ENCODE peak calls at places on chromosomes 16 and 17, in five cellular contexts. Q is psoas muscle, F is HAP-1, W is adrenal gland, E is esophagus squamous epithelium. J is an unnamed sample. For H3K36me3, the result is how much of the 10 kb centered on the place peaks cover.

GRCh38 chr16:12530291-12530690 is 273.4 kb downstream of the CPPED1 start:
- DNase-seq in F (no peak), W (peak), E (no peak), Q (no peak), J (no peak)

GRCh38 chr17:7781467-7781866 is 52.5 kb upstream of the KDM6B start:
- DNase-seq in E (no peak), F (no peak), W (no peak), Q (no peak), J (no peak)

GRCh38 chr17:245020-245419 is 63.6 kb upstream of the DOC2B start:
- DNase-seq in F (no peak), W (no peak), E (no peak), Q (no peak), J (no peak)

GRCh38 chr17:83155128-83156081 is 76.0 kb downstream of the METRNL start:
- DNase-seq in F (no peak), Q (peak), W (peak), E (no peak), J (no peak)

GRCh38 chr17:61775364-61775763 is 88.0 kb downstream of the BRIP1 start:
- DNase-seq in Q (no peak), E (no peak), F (no peak), W (no peak), J (no peak)

GRCh38 chr17:69525920-69526841 is 111.7 kb downstream of the MAP2K6 start:
- DNase-seq in E (no peak), W (peak), Q (peak), F (peak), J (peak)

GRCh38 chr17:48510761-48511604 is 19.8 kb downstream of the HOXB1 start:
- DNase-seq in E (no peak), W (no peak), F (no peak), Q (no peak), J (no peak)

GRCh38 chr17:9924735-9925191 is 19.7 kb upstream of the RCVRN start:
- DNase-seq in F (peak), Q (no peak), E (no peak), W (peak), J (peak)

GRCh38 chr17:68324114-68324513 is 32.8 kb downstream of the ARSG start:
- DNase-seq in Q (peak), E (no peak), F (no peak), W (peak), J (no peak)

GRCh38 chr17:21689604-21690003 is 2.7 kb upstream of the KCNJ18 start:
- DNase-seq in E (no peak), W (peak), Q (peak), F (no peak), J (no peak)

GRCh38 chr16:72013888-72014538 is 5.5 kb downstream of the DHODH start:
- DNase-seq in E (no peak), F (no peak), Q (peak), W (peak), J (no peak)

GRCh38 chr17:3864534-3864933 is 18.5 kb upstream of the NCBP3 start:
- DNase-seq in E (no peak), F (no peak), Q (no peak), W (no peak), J (no peak)

GRCh38 chr17:69447726-69448125 is 33.2 kb downstream of the MAP2K6 start:
- DNase-seq in E (no peak), W (no peak), Q (no peak), F (no peak), J (no peak)

GRCh38 chr17:29565643-29566472 is 979 bp downstream of the ABHD15 start:
- DNase-seq in Q (peak), F (peak), E (no peak), W (no peak), J (peak)

GRCh38 chr17:7889166-7889584 is 586 bp downstream of the CHD3 start:
- DNase-seq in E (peak), F (peak), W (peak), Q (peak), J (peak)

GRCh38 chr17:8629371-8630226 is 926 bp downstream of the MYH10 start:
- DNase-seq in Q (peak), E (no peak), F (peak), W (peak), J (peak)

GRCh38 chr17:71423871-71424546 is 696.8 kb upstream of the SOX9 start:
- DNase-seq in Q (no peak), W (no peak), E (no peak), F (no peak), J (no peak)

GRCh38 chr17:61583242-61583641 is 7.8 kb downstream of the NACA2 start:
- DNase-seq in F (no peak), Q (no peak), E (no peak), W (no peak), J (no peak)

GRCh38 chr17:68627956-68628355 is 26.8 kb upstream of the FAM20A start:
- DNase-seq in F (no peak), W (no peak), E (no peak), Q (no peak), J (no peak)

GRCh38 chr17:37605813-37606505 is 3.3 kb downstream of the SYNRG start:
- DNase-seq in F (no peak), W (no peak), E (no peak), Q (no peak), J (no peak)

GRCh38 chr17:21542991-21543390 is 149.3 kb upstream of the KCNJ18 start:
- DNase-seq in E (no peak), W (no peak), Q (no peak), F (no peak), J (no peak)

DNA sequence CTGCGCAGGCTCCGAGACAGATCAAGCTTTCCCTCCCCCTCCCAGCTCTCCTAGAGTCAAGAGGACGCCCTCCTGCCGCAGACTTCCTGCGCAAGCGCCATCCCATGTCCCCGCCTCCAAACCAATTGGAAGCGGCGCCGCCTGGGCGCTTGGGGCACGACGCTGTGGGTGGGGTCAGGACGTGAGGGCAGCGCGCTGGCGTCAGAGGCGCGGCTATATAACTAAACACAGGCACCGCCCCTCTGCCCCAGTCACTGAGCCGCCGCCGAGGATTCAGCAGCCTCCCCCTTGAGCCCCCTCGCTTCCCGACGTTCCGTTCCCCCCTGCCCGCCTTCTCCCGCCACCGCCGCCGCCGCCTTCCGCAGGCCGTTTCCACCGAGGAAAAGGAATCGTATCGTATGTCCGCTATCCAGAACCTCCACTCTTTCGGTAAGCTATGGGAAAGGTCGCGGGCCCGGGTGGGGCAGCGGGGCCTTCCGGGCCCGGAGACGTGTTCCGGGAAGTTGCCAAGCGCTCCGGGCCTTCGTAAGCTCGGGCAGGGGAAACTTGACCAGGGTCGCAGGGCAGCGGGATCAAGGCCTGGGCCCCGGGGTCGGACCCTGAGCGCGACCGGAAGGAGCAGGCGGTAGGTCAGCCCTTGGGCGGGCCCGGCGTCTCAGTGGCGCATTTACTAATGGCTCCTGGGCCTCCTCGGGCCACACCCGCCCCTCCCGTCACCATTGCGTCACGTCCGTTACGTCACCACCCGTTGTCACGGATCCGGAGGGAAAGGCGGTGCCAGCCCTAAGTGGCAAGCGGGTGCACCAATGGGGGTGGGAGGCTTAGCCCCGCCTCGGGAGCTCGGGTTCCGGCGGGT is at the start of gene EIF1:
- DNase-seq in F (peak), Q (peak), E (peak), W (peak), J (peak)
- H3K36me3 ChIP-seq in F (under half), Q (under half), E (under half), W (under half), J (under half)

GRCh38 chr16:4677390-4677789 is 16.0 kb upstream of the NUDT16L1 start:
- DNase-seq in Q (peak), E (no peak), W (peak), F (no peak), J (no peak)

GRCh38 chr16:4678596-4678995 is 14.8 kb upstream of the NUDT16L1 start:
- DNase-seq in F (no peak), W (no peak), E (no peak), Q (no peak), J (no peak)

GRCh38 chr16:4679156-4679853 is 14.1 kb upstream of the NUDT16L1 start:
- DNase-seq in F (no peak), E (no peak), W (peak), Q (no peak), J (no peak)

GRCh38 chr16:4676826-4677225 is 16.5 kb upstream of the NUDT16L1 start:
- DNase-seq in W (peak), E (no peak), Q (no peak), F (no peak), J (no peak)

DNA sequence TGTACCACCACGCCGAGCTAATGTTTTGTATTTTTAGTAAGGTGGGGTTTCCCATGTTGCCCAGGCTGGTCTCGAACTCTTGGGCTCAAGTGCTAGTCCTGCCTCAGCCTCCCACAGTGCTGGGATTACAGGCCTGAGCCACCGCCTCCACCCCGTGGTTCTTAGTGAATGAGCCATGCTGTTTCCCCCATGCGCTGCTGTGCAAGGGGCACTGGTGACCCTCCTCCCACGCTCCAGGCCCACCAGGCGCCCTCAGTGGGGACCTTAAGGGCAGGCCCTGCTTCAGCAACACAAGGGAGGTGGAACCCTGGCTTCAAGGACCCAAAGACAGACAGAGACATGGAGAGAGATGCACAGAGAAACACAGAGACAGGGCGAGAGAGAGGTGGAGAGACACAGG is 15.4 kb upstream of the NUDT16L1 start:
- DNase-seq in W (no peak), E (no peak), Q (no peak), F (no peak), J (no peak)
- H3K36me3 ChIP-seq in W (under half), E (under half), Q (under half), F (under half), J (under half)

DNA sequence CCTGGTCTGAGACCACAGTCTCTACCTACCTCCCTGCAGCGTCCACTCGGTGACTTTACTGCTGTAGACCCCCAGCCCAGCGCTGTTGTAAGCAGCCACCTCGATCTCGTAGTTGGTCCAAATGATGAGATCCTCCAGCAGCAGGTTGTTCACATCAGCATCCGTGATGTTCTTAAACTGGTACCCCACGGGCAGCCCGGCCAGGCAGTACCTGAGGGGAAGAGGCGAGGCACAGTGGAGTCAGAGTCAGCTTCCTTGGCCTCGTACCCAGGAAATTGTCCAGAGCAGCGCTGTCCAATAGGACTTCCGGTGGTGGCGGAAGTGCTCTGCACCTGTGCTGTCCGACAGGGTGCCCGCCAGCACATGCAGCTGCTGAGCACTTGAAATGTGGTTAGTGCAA is 104.0 kb upstream of the CDC42EP4 start:
- DNase-seq in Q (no peak), E (no peak), W (no peak), F (no peak), J (no peak)
- H3K36me3 ChIP-seq in Q (under half), E (under half), W (under half), F (under half), J (under half)

GRCh38 chr17:16072031-16072430 is 72.4 kb downstream of the TTC19 start:
- DNase-seq in F (no peak), W (no peak), Q (no peak), E (no peak), J (no peak)
- H3K36me3 ChIP-seq in F (half or more), W (under half), Q (under half), E (under half), J (under half)

DNA sequence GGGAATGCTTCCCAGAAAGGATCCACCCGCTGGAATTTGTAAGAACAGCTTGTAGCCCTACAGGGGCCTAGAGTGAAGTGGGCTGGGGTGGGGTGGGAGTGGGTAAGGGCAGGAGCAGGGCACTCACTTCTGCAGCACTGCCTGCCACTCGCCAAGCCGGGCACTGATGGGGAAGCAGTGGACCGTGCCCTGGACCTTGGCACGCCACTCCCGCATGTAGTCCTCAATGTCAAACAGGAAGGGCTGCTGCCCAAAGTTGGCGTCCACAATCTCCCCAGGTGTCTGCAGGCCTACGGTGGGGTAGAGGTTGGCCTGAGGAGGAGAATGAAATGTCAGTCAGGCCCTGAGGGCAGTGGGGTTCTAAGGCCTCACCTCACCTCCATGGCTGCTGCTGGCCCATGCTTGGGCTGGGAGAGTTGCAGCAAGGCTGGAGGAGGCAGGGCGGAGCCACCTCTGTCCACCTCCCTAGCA is 15.7 kb upstream of the GFOD2 start:
- DNase-seq in Q (no peak), F (no peak), E (no peak), W (no peak), J (no peak)
- H3K36me3 ChIP-seq in Q (under half), F (under half), E (under half), W (under half), J (under half)

GRCh38 chr16:2006317-2006716 is 3.3 kb downstream of the ZNF598 start:
- DNase-seq in Q (no peak), W (no peak), F (no peak), E (no peak), J (no peak)
- H3K36me3 ChIP-seq in Q (under half), W (under half), F (under half), E (under half), J (under half)

DNA sequence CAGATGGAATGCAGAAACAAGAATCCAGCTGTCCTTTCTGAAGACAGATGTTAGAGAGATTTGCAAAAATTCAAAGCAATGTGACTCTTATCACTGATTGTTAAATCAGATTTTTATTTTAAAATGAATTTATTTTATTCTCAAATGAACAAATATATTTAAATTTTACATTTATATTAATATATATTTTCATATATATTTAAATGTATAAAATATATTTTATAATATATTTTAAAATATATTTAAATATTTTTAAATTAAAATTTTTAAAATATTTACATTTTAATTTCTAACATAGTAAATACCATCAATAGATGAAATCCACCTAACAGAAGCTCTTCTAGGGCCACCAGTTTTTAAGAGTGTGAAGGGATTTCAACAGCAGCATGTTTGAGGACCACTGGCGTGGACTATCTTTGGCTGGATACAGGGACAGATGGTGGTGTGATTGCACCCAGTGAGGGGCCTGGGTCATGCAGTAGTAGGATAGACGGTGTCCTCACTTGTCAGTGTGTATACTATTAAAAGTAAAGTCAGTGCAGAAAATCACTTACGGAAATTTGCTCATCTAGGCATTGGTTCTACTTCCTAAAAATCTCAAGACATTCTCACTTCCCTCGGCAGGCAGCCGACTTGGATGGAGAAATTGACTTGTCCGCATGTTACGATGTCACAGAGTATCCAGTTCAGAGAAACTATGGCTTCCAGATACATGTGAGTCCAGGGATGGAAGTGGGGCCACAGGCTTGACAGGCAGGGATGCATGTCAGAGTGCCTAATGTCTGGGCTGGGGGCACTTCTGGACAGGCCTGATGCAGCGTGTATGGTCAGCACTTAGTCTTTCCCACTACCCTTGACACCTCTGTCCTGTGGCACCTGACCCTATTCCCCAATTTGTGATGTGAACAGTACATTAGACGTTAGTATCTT is 56.3 kb downstream of the PLD6 start:
- DNase-seq in E (no peak), F (no peak), W (peak), Q (no peak), J (no peak)
- H3K36me3 ChIP-seq in E (under half), F (under half), W (under half), Q (under half), J (under half)

GRCh38 chr16:30065112-30065942 is at the start of gene ALDOA:
- DNase-seq in E (peak), F (peak), W (peak), Q (peak), J (peak)

GRCh38 chr16:30067584-30067916 is 2.0 kb downstream of the ALDOA start:
- DNase-seq in F (no peak), Q (no peak), E (no peak), W (no peak), J (no peak)

GRCh38 chr16:30064746-30065111 is 831 bp upstream of the ALDOA start:
- DNase-seq in W (no peak), Q (no peak), F (no peak), E (no peak), J (peak)

GRCh38 chr16:30066882-30067583 is 1.5 kb downstream of the ALDOA start:
- DNase-seq in W (peak), Q (peak), F (no peak), E (no peak), J (no peak)

GRCh38 chr16:30065943-30066881 is 652 bp downstream of the ALDOA start:
- DNase-seq in Q (no peak), F (peak), E (no peak), W (peak), J (no peak)
- H3K36me3 ChIP-seq in Q (under half), F (half or more), E (under half), W (under half), J (under half)

DNA sequence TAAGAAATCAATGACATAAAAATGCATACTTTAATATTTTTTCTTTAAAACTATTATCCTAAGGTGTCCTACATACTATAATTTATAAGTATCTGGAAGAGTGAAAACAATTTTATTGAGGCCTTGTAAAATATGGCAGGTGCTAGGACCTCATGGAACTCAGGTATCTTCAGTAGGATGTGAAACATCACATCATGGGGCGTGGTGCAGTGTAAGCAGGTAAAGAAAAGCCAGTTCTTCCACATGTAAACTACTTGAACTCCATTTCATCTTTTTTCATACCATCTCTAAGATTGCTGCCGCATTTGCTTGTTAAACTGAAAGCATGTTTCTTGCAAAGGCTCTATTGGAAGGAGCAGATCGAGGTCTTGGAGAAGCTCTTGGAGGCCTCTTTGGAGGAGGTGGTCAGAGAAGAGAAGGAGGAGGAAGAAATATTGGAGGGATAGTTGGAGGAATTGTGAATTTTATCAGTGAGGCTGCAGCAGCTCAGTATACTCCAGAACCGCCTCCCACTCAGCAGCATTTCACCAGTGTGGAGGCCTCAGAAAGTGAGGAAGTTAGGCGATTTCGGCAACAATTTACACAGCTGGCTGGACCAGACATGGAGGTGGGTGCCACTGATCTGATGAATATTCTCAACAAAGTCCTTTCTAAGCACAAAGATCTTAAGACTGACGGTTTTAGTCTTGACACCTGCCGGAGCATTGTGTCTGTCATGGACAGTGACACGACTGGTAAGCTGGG is at the start of gene CAPNS2:
- DNase-seq in W (no peak), E (no peak), Q (no peak), F (no peak), J (no peak)
- H3K36me3 ChIP-seq in W (under half), E (under half), Q (under half), F (under half), J (under half)

J was measured in H7.